ENCODE peak calls at places on chromosomes 11 and 22, in seven cellular contexts. One of them, this sample, is unnamed. For H3K4me1, the result is how much of the 10 kb centered on the place peaks cover.

GRCh38 chr11:80173487-80174136 is 732.8 kb upstream of the TENM4 start:
- DNase-seq in right atrium auricular region: no peak
- DNase-seq in spleen: no peak
- DNase-seq in right lobe of liver: no peak
- DNase-seq in CD8-positive, alpha-beta T cell: no peak
- DNase-seq in mesendoderm: no peak
- DNase-seq in kidney: no peak
- DNase-seq in this sample: no peak

GRCh38 chr22:40183029-40183581 is 5.4 kb downstream of the TNRC6B start:
- DNase-seq in right atrium auricular region: no peak
- DNase-seq in kidney: no peak
- DNase-seq in CD8-positive, alpha-beta T cell: no peak
- DNase-seq in mesendoderm: peak
- DNase-seq in spleen: no peak
- DNase-seq in right lobe of liver: no peak
- DNase-seq in this sample: peak

GRCh38 chr11:5783255-5783654 is at the start of gene OR52N5:
- DNase-seq in mesendoderm: no peak
- DNase-seq in kidney: no peak
- DNase-seq in CD8-positive, alpha-beta T cell: no peak
- DNase-seq in right atrium auricular region: no peak
- DNase-seq in spleen: no peak
- DNase-seq in right lobe of liver: no peak
- DNase-seq in this sample: no peak

GRCh38 chr22:36156515-36157419 is 3.8 kb downstream of the APOL3 start:
- DNase-seq in right atrium auricular region: peak
- DNase-seq in right lobe of liver: peak
- DNase-seq in CD8-positive, alpha-beta T cell: peak
- DNase-seq in mesendoderm: peak
- DNase-seq in spleen: peak
- DNase-seq in kidney: peak
- DNase-seq in this sample: no peak

GRCh38 chr11:111097191-111097590 is 148.3 kb upstream of the POU2AF2 start:
- DNase-seq in right atrium auricular region: peak
- DNase-seq in mesendoderm: peak
- DNase-seq in right lobe of liver: peak
- DNase-seq in CD8-positive, alpha-beta T cell: no peak
- DNase-seq in spleen: no peak
- DNase-seq in kidney: peak
- DNase-seq in this sample: peak

GRCh38 chr11:75337195-75337654 is 14.2 kb downstream of the ARRB1 start:
- DNase-seq in CD8-positive, alpha-beta T cell: no peak
- DNase-seq in right atrium auricular region: peak
- DNase-seq in kidney: no peak
- DNase-seq in spleen: no peak
- DNase-seq in mesendoderm: no peak
- DNase-seq in right lobe of liver: no peak
- DNase-seq in this sample: peak

GRCh38 chr22:32413715-32414114 is 1.7 kb upstream of the RTCB start:
- DNase-seq in right atrium auricular region: no peak
- DNase-seq in mesendoderm: peak
- DNase-seq in right lobe of liver: no peak
- DNase-seq in spleen: no peak
- DNase-seq in kidney: no peak
- DNase-seq in CD8-positive, alpha-beta T cell: no peak
- DNase-seq in this sample: no peak

GRCh38 chr11:96424693-96425092 is 34.9 kb downstream of the JRKL start:
- DNase-seq in kidney: no peak
- DNase-seq in CD8-positive, alpha-beta T cell: no peak
- DNase-seq in right lobe of liver: no peak
- DNase-seq in right atrium auricular region: no peak
- DNase-seq in mesendoderm: peak
- DNase-seq in spleen: no peak
- DNase-seq in this sample: peak

GRCh38 chr11:496834-497564 is 10.0 kb downstream of the RNH1 start:
- DNase-seq in spleen: no peak
- DNase-seq in right lobe of liver: no peak
- DNase-seq in kidney: no peak
- DNase-seq in mesendoderm: peak
- DNase-seq in right atrium auricular region: no peak
- DNase-seq in CD8-positive, alpha-beta T cell: no peak
- DNase-seq in this sample: no peak

GRCh38 chr22:42436402-42436801 is 4.2 kb upstream of the NFAM1 start:
- DNase-seq in right atrium auricular region: no peak
- DNase-seq in kidney: no peak
- DNase-seq in mesendoderm: no peak
- DNase-seq in right lobe of liver: no peak
- DNase-seq in CD8-positive, alpha-beta T cell: no peak
- DNase-seq in spleen: no peak
- DNase-seq in this sample: peak

GRCh38 chr22:46031066-46031465 is 54.1 kb upstream of the WNT7B start:
- DNase-seq in spleen: peak
- DNase-seq in mesendoderm: no peak
- DNase-seq in kidney: peak
- DNase-seq in CD8-positive, alpha-beta T cell: no peak
- DNase-seq in right atrium auricular region: no peak
- DNase-seq in right lobe of liver: peak
- DNase-seq in this sample: no peak

GRCh38 chr11:79375818-79376550 is 64.8 kb downstream of the TENM4 start:
- DNase-seq in right atrium auricular region: no peak
- DNase-seq in mesendoderm: peak
- DNase-seq in CD8-positive, alpha-beta T cell: no peak
- DNase-seq in right lobe of liver: no peak
- DNase-seq in spleen: no peak
- DNase-seq in kidney: no peak
- DNase-seq in this sample: no peak

GRCh38 chr22:35070451-35071093 is 4.6 kb downstream of the ISX start:
- DNase-seq in kidney: no peak
- DNase-seq in right atrium auricular region: no peak
- DNase-seq in mesendoderm: no peak
- DNase-seq in right lobe of liver: no peak
- DNase-seq in spleen: no peak
- DNase-seq in CD8-positive, alpha-beta T cell: no peak
- DNase-seq in this sample: no peak

GRCh38 chr22:42949159-42949558 is 65.8 kb downstream of the PACSIN2 start:
- DNase-seq in CD8-positive, alpha-beta T cell: no peak
- DNase-seq in right lobe of liver: no peak
- DNase-seq in right atrium auricular region: no peak
- DNase-seq in mesendoderm: peak
- DNase-seq in spleen: no peak
- DNase-seq in kidney: no peak
- DNase-seq in this sample: no peak

GRCh38 chr11:67405196-67405567 is 1.3 kb downstream of the TBC1D10C start:
- DNase-seq in spleen: peak
- DNase-seq in right lobe of liver: no peak
- DNase-seq in CD8-positive, alpha-beta T cell: no peak
- DNase-seq in right atrium auricular region: no peak
- DNase-seq in mesendoderm: no peak
- DNase-seq in kidney: no peak
- DNase-seq in this sample: no peak

GRCh38 chr22:35631597-35631996 is 14.5 kb upstream of the MB start:
- DNase-seq in spleen: peak
- DNase-seq in right lobe of liver: peak
- DNase-seq in CD8-positive, alpha-beta T cell: no peak
- DNase-seq in kidney: peak
- DNase-seq in right atrium auricular region: no peak
- DNase-seq in mesendoderm: peak
- DNase-seq in this sample: peak

GRCh38 chr11:29962243-29962642 is 54.6 kb downstream of the KCNA4 start:
- DNase-seq in CD8-positive, alpha-beta T cell: no peak
- DNase-seq in mesendoderm: peak
- DNase-seq in right lobe of liver: no peak
- DNase-seq in kidney: no peak
- DNase-seq in right atrium auricular region: no peak
- DNase-seq in spleen: no peak
- DNase-seq in this sample: peak

GRCh38 chr11:2307733-2308331 is 6.0 kb downstream of the TSPAN32 start:
- DNase-seq in kidney: peak
- DNase-seq in right lobe of liver: no peak
- DNase-seq in mesendoderm: no peak
- DNase-seq in CD8-positive, alpha-beta T cell: no peak
- DNase-seq in right atrium auricular region: no peak
- DNase-seq in spleen: peak
- DNase-seq in this sample: no peak

GRCh38 chr11:2306971-2307732 is 5.3 kb downstream of the TSPAN32 start:
- DNase-seq in CD8-positive, alpha-beta T cell: no peak
- DNase-seq in kidney: peak
- DNase-seq in right lobe of liver: no peak
- DNase-seq in spleen: peak
- DNase-seq in right atrium auricular region: no peak
- DNase-seq in mesendoderm: no peak
- DNase-seq in this sample: peak

GRCh38 chr11:2305140-2305861 is 3.5 kb downstream of the TSPAN32 start:
- DNase-seq in right lobe of liver: peak
- DNase-seq in right atrium auricular region: peak
- DNase-seq in spleen: peak
- DNase-seq in mesendoderm: peak
- DNase-seq in kidney: peak
- DNase-seq in CD8-positive, alpha-beta T cell: peak
- DNase-seq in this sample: peak

GRCh38 chr11:2304156-2305139 is 2.6 kb downstream of the TSPAN32 start:
- DNase-seq in right lobe of liver: no peak
- DNase-seq in CD8-positive, alpha-beta T cell: no peak
- DNase-seq in right atrium auricular region: peak
- DNase-seq in kidney: peak
- DNase-seq in mesendoderm: no peak
- DNase-seq in spleen: peak
- DNase-seq in this sample: no peak

GRCh38 chr11:2305862-2306823 is 4.3 kb downstream of the TSPAN32 start:
- DNase-seq in CD8-positive, alpha-beta T cell: no peak
- DNase-seq in mesendoderm: no peak
- DNase-seq in kidney: peak
- DNase-seq in right lobe of liver: no peak
- DNase-seq in right atrium auricular region: peak
- DNase-seq in spleen: peak
- DNase-seq in this sample: peak
- H3K4me3 ChIP-seq in CD8-positive, alpha-beta T cell: peak
- H3K4me3 ChIP-seq in mesendoderm: no peak
- H3K4me3 ChIP-seq in kidney: no peak
- H3K4me3 ChIP-seq in right lobe of liver: no peak
- H3K4me3 ChIP-seq in right atrium auricular region: peak
- H3K4me3 ChIP-seq in spleen: peak
- H3K4me3 ChIP-seq in this sample: no peak

GRCh38 chr11:44572884-44573283 is 7.4 kb downstream of the CD82 start:
- DNase-seq in right atrium auricular region: no peak
- DNase-seq in spleen: peak
- DNase-seq in kidney: no peak
- DNase-seq in CD8-positive, alpha-beta T cell: no peak
- DNase-seq in mesendoderm: peak
- DNase-seq in right lobe of liver: no peak
- DNase-seq in this sample: no peak
- H3K4me1 ChIP-seq in right atrium auricular region: under half
- H3K4me1 ChIP-seq in spleen: half or more
- H3K4me1 ChIP-seq in kidney: under half
- H3K4me1 ChIP-seq in CD8-positive, alpha-beta T cell: half or more
- H3K4me1 ChIP-seq in mesendoderm: under half
- H3K4me1 ChIP-seq in right lobe of liver: under half
- H3K4me1 ChIP-seq in this sample: under half

GRCh38 chr11:47565340-47566165 is at the start of gene PTPMT1:
- DNase-seq in CD8-positive, alpha-beta T cell: peak
- DNase-seq in mesendoderm: peak
- DNase-seq in right atrium auricular region: peak
- DNase-seq in right lobe of liver: peak
- DNase-seq in kidney: peak
- DNase-seq in spleen: peak
- DNase-seq in this sample: peak
- H3K4me3 ChIP-seq in CD8-positive, alpha-beta T cell: peak
- H3K4me3 ChIP-seq in mesendoderm: peak
- H3K4me3 ChIP-seq in right atrium auricular region: peak
- H3K4me3 ChIP-seq in right lobe of liver: peak
- H3K4me3 ChIP-seq in kidney: peak
- H3K4me3 ChIP-seq in spleen: peak
- H3K4me3 ChIP-seq in this sample: peak

GRCh38 chr11:62546244-62546936 is at the start of gene AHNAK:
- DNase-seq in right lobe of liver: peak
- DNase-seq in kidney: peak
- DNase-seq in CD8-positive, alpha-beta T cell: peak
- DNase-seq in mesendoderm: peak
- DNase-seq in spleen: peak
- DNase-seq in right atrium auricular region: peak
- DNase-seq in this sample: peak
- H3K4me1 ChIP-seq in right lobe of liver: half or more
- H3K4me1 ChIP-seq in kidney: under half
- H3K4me1 ChIP-seq in CD8-positive, alpha-beta T cell: half or more
- H3K4me1 ChIP-seq in mesendoderm: under half
- H3K4me1 ChIP-seq in spleen: half or more
- H3K4me1 ChIP-seq in right atrium auricular region: half or more
- H3K4me1 ChIP-seq in this sample: under half